ENCODE peak calls at places on chromosome X, in eight cellular contexts. A is stomach; T is cerebellar cortex; G is AG10803; J is T-helper 2 cell; R is activated T-cell treated with anti-CD3 and anti-CD28 coated beads for 48 hours; K is stimulated activated CD8-positive, alpha-beta memory T cell treated with anti-CD3 and anti-CD28 coated beads, Interleukin-15, amount 100 ng/mL, for 48 hours; N is HCT116. I is an unnamed sample.

GRCh38 chrX:24306430-24306829 is 7.4 kb downstream of the SUPT20HL2 start:
- DNase-seq in A (no peak), T (no peak), G (no peak), J (no peak), R (no peak), K (no peak), N (no peak), I (no peak)

GRCh38 chrX:2614911-2615310 is 76.2 kb upstream of the CD99 start:
- DNase-seq in A (no peak), T (peak; percentile 44), G (peak; percentile 88), J (no peak), R (no peak), K (no peak), N (no peak), I (peak; percentile 60)

GRCh38 chrX:114582698-114583395 is 1.0 kb upstream of the HTR2C start:
- DNase-seq in A (no peak), T (no peak), G (no peak), J (no peak), R (no peak), K (no peak), N (no peak), I (no peak)

GRCh38 chrX:47958943-47959342 is 44.8 kb downstream of the ZNF182 start:
- DNase-seq in A (no peak), T (peak; percentile 5), G (no peak), J (no peak), R (no peak), K (no peak), N (no peak), I (no peak)

GRCh38 chrX:19682712-19683331 is 167.5 kb upstream of the MAP3K15 start:
- DNase-seq in A (peak; percentile 55), T (no peak), G (peak; percentile 95), J (peak; percentile 85), R (peak; percentile 56), K (peak; percentile 66), N (no peak), I (peak; percentile 79)

GRCh38 chrX:57655065-57655464 is 25.0 kb downstream of the NLRP2B start:
- DNase-seq in A (no peak), T (no peak), G (no peak), J (no peak), R (no peak), K (no peak), N (no peak), I (no peak)

GRCh38 chrX:42241421-42241820 is 318.1 kb upstream of the CASK start:
- DNase-seq in A (no peak), T (no peak), G (peak; percentile 5), J (no peak), R (no peak), K (no peak), N (no peak), I (no peak)

GRCh38 chrX:65932173-65933084 is 107.5 kb downstream of the VSIG4 start:
- DNase-seq in A (no peak), T (no peak), G (no peak), J (no peak), R (no peak), K (no peak), N (peak; percentile 92), I (no peak)

GRCh38 chrX:32591589-32591988 is 619.8 kb downstream of the DMD start:
- DNase-seq in A (no peak), T (no peak), G (no peak), J (no peak), R (no peak), K (no peak), N (no peak), I (no peak)

I was measured in Ammon's horn.